ENCODE peak calls at places on chromosomes 7 and 10, in five cellular contexts. One of them, this sample, is unnamed.

GRCh38 chr7:3078458-3078857 is 34.8 kb upstream of the CARD11 start:
- DNase-seq in NCI-H1105: no peak
- DNase-seq in naive thymus-derived CD8-positive, alpha-beta T cell: no peak
- DNase-seq in AG20443: no peak
- DNase-seq in NCI-H2081 treated with DMSO at 0.1 percent for 48 hours: no peak
- DNase-seq in this sample: no peak

GRCh38 chr7:40058636-40059035 is 75.8 kb downstream of the MPLKIP start:
- DNase-seq in NCI-H1105: no peak
- DNase-seq in naive thymus-derived CD8-positive, alpha-beta T cell: no peak
- DNase-seq in AG20443: no peak
- DNase-seq in NCI-H2081 treated with DMSO at 0.1 percent for 48 hours: no peak
- DNase-seq in this sample: no peak

GRCh38 chr7:134908289-134908688 is 78.0 kb upstream of the AGBL3 start:
- DNase-seq in NCI-H1105: no peak
- DNase-seq in naive thymus-derived CD8-positive, alpha-beta T cell: no peak
- DNase-seq in AG20443: peak
- DNase-seq in NCI-H2081 treated with DMSO at 0.1 percent for 48 hours: no peak
- DNase-seq in this sample: no peak

GRCh38 chr10:100826983-100827818 is 81.8 kb downstream of the PAX2 start:
- DNase-seq in NCI-H1105: no peak
- DNase-seq in naive thymus-derived CD8-positive, alpha-beta T cell: no peak
- DNase-seq in AG20443: peak
- DNase-seq in NCI-H2081 treated with DMSO at 0.1 percent for 48 hours: no peak
- DNase-seq in this sample: no peak

GRCh38 chr7:2522780-2523433 is 3.3 kb downstream of the LFNG start:
- DNase-seq in NCI-H1105: no peak
- DNase-seq in naive thymus-derived CD8-positive, alpha-beta T cell: no peak
- DNase-seq in AG20443: peak
- DNase-seq in NCI-H2081 treated with DMSO at 0.1 percent for 48 hours: no peak
- DNase-seq in this sample: no peak

GRCh38 chr10:30591249-30591670 is 38.3 kb downstream of the LYZL2 start:
- DNase-seq in NCI-H1105: no peak
- DNase-seq in naive thymus-derived CD8-positive, alpha-beta T cell: no peak
- DNase-seq in AG20443: peak
- DNase-seq in NCI-H2081 treated with DMSO at 0.1 percent for 48 hours: no peak
- DNase-seq in this sample: no peak

GRCh38 chr10:5283305-5284158 is 81.2 kb upstream of the UCN3 start:
- DNase-seq in NCI-H1105: peak
- DNase-seq in naive thymus-derived CD8-positive, alpha-beta T cell: peak
- DNase-seq in AG20443: peak
- DNase-seq in NCI-H2081 treated with DMSO at 0.1 percent for 48 hours: no peak
- DNase-seq in this sample: no peak

GRCh38 chr10:131641231-131641630 is 259.6 kb upstream of the PPP2R2D start:
- DNase-seq in NCI-H1105: no peak
- DNase-seq in naive thymus-derived CD8-positive, alpha-beta T cell: no peak
- DNase-seq in AG20443: no peak
- DNase-seq in NCI-H2081 treated with DMSO at 0.1 percent for 48 hours: no peak
- DNase-seq in this sample: peak

GRCh38 chr10:3955493-3955892 is 170.5 kb upstream of the KLF6 start:
- DNase-seq in NCI-H1105: no peak
- DNase-seq in naive thymus-derived CD8-positive, alpha-beta T cell: no peak
- DNase-seq in AG20443: no peak
- DNase-seq in NCI-H2081 treated with DMSO at 0.1 percent for 48 hours: no peak
- DNase-seq in this sample: no peak

GRCh38 chr7:21256310-21256877 is 171.5 kb upstream of the SP4 start:
- DNase-seq in NCI-H1105: peak
- DNase-seq in naive thymus-derived CD8-positive, alpha-beta T cell: no peak
- DNase-seq in AG20443: peak
- DNase-seq in NCI-H2081 treated with DMSO at 0.1 percent for 48 hours: peak
- DNase-seq in this sample: no peak

GRCh38 chr7:107924841-107925490 is 34.0 kb downstream of the DLD start:
- DNase-seq in NCI-H1105: no peak
- DNase-seq in naive thymus-derived CD8-positive, alpha-beta T cell: no peak
- DNase-seq in AG20443: no peak
- DNase-seq in NCI-H2081 treated with DMSO at 0.1 percent for 48 hours: no peak
- DNase-seq in this sample: no peak

GRCh38 chr10:119049361-119049760 is 19.8 kb downstream of the NANOS1 start:
- DNase-seq in NCI-H1105: no peak
- DNase-seq in naive thymus-derived CD8-positive, alpha-beta T cell: no peak
- DNase-seq in AG20443: no peak
- DNase-seq in NCI-H2081 treated with DMSO at 0.1 percent for 48 hours: no peak
- DNase-seq in this sample: no peak

GRCh38 chr10:59126992-59127391 is 49.5 kb upstream of the PHYHIPL start:
- DNase-seq in NCI-H1105: no peak
- DNase-seq in naive thymus-derived CD8-positive, alpha-beta T cell: no peak
- DNase-seq in AG20443: no peak
- DNase-seq in NCI-H2081 treated with DMSO at 0.1 percent for 48 hours: no peak
- DNase-seq in this sample: no peak

GRCh38 chr7:36448781-36449379 is 59.2 kb downstream of the ANLN start:
- DNase-seq in NCI-H1105: no peak
- DNase-seq in naive thymus-derived CD8-positive, alpha-beta T cell: no peak
- DNase-seq in AG20443: no peak
- DNase-seq in NCI-H2081 treated with DMSO at 0.1 percent for 48 hours: no peak
- DNase-seq in this sample: no peak

GRCh38 chr10:131882151-131882550 is 18.7 kb upstream of the PPP2R2D start:
- DNase-seq in NCI-H1105: no peak
- DNase-seq in naive thymus-derived CD8-positive, alpha-beta T cell: no peak
- DNase-seq in AG20443: no peak
- DNase-seq in NCI-H2081 treated with DMSO at 0.1 percent for 48 hours: no peak
- DNase-seq in this sample: no peak

GRCh38 chr10:86955501-86956194 is 1.8 kb downstream of the MMRN2 start:
- DNase-seq in NCI-H1105: no peak
- DNase-seq in naive thymus-derived CD8-positive, alpha-beta T cell: no peak
- DNase-seq in AG20443: no peak
- DNase-seq in NCI-H2081 treated with DMSO at 0.1 percent for 48 hours: no peak
- DNase-seq in this sample: no peak

GRCh38 chr10:116007256-116007891 is 265.6 kb downstream of the GFRA1 start:
- DNase-seq in NCI-H1105: no peak
- DNase-seq in naive thymus-derived CD8-positive, alpha-beta T cell: no peak
- DNase-seq in AG20443: no peak
- DNase-seq in NCI-H2081 treated with DMSO at 0.1 percent for 48 hours: no peak
- DNase-seq in this sample: no peak

GRCh38 chr7:23477962-23478866 is 7.9 kb upstream of the IGF2BP3 start:
- DNase-seq in NCI-H1105: no peak
- DNase-seq in naive thymus-derived CD8-positive, alpha-beta T cell: no peak
- DNase-seq in AG20443: no peak
- DNase-seq in NCI-H2081 treated with DMSO at 0.1 percent for 48 hours: no peak
- DNase-seq in this sample: no peak

GRCh38 chr10:24891823-24892222 is 60.6 kb downstream of the PRTFDC1 start:
- DNase-seq in NCI-H1105: no peak
- DNase-seq in naive thymus-derived CD8-positive, alpha-beta T cell: no peak
- DNase-seq in AG20443: no peak
- DNase-seq in NCI-H2081 treated with DMSO at 0.1 percent for 48 hours: no peak
- DNase-seq in this sample: no peak

GRCh38 chr10:11776080-11776479 is 33.9 kb downstream of the ECHDC3 start:
- DNase-seq in NCI-H1105: no peak
- DNase-seq in naive thymus-derived CD8-positive, alpha-beta T cell: no peak
- DNase-seq in AG20443: no peak
- DNase-seq in NCI-H2081 treated with DMSO at 0.1 percent for 48 hours: no peak
- DNase-seq in this sample: no peak

GRCh38 chr10:63266337-63267327 is 133.5 kb downstream of the NRBF2 start:
- DNase-seq in NCI-H1105: no peak
- DNase-seq in naive thymus-derived CD8-positive, alpha-beta T cell: no peak
- DNase-seq in AG20443: no peak
- DNase-seq in NCI-H2081 treated with DMSO at 0.1 percent for 48 hours: no peak
- DNase-seq in this sample: no peak

GRCh38 chr10:129692695-129693094 is 225.7 kb downstream of the MGMT start:
- DNase-seq in NCI-H1105: no peak
- DNase-seq in naive thymus-derived CD8-positive, alpha-beta T cell: no peak
- DNase-seq in AG20443: no peak
- DNase-seq in NCI-H2081 treated with DMSO at 0.1 percent for 48 hours: no peak
- DNase-seq in this sample: no peak

GRCh38 chr10:73730153-73730906 is 13.8 kb upstream of the SEC24C start:
- DNase-seq in NCI-H1105: peak
- DNase-seq in naive thymus-derived CD8-positive, alpha-beta T cell: peak
- DNase-seq in AG20443: peak
- DNase-seq in NCI-H2081 treated with DMSO at 0.1 percent for 48 hours: peak
- DNase-seq in this sample: peak

GRCh38 chr7:44172803-44173424 is 16.3 kb downstream of the GCK start:
- DNase-seq in NCI-H1105: peak
- DNase-seq in naive thymus-derived CD8-positive, alpha-beta T cell: no peak
- DNase-seq in AG20443: no peak
- DNase-seq in NCI-H2081 treated with DMSO at 0.1 percent for 48 hours: no peak
- DNase-seq in this sample: peak

GRCh38 chr7:134931487-134931886 is 54.8 kb upstream of the AGBL3 start:
- DNase-seq in NCI-H1105: no peak
- DNase-seq in naive thymus-derived CD8-positive, alpha-beta T cell: no peak
- DNase-seq in AG20443: peak
- DNase-seq in NCI-H2081 treated with DMSO at 0.1 percent for 48 hours: no peak
- DNase-seq in this sample: no peak

GRCh38 chr7:13538669-13539068 is 450.8 kb downstream of the ETV1 start:
- DNase-seq in NCI-H1105: no peak
- DNase-seq in naive thymus-derived CD8-positive, alpha-beta T cell: no peak
- DNase-seq in AG20443: no peak
- DNase-seq in NCI-H2081 treated with DMSO at 0.1 percent for 48 hours: no peak
- DNase-seq in this sample: no peak

GRCh38 chr7:49483142-49483541 is 290.3 kb upstream of the VWC2 start:
- DNase-seq in NCI-H1105: no peak
- DNase-seq in naive thymus-derived CD8-positive, alpha-beta T cell: no peak
- DNase-seq in AG20443: no peak
- DNase-seq in NCI-H2081 treated with DMSO at 0.1 percent for 48 hours: no peak
- DNase-seq in this sample: no peak

GRCh38 chr7:117127585-117128168 is 174.4 kb downstream of the ST7 start:
- DNase-seq in NCI-H1105: peak
- DNase-seq in naive thymus-derived CD8-positive, alpha-beta T cell: peak
- DNase-seq in AG20443: no peak
- DNase-seq in NCI-H2081 treated with DMSO at 0.1 percent for 48 hours: peak
- DNase-seq in this sample: no peak

GRCh38 chr10:32970910-32971309 is 12.9 kb upstream of the ITGB1 start:
- DNase-seq in NCI-H1105: no peak
- DNase-seq in naive thymus-derived CD8-positive, alpha-beta T cell: no peak
- DNase-seq in AG20443: no peak
- DNase-seq in NCI-H2081 treated with DMSO at 0.1 percent for 48 hours: no peak
- DNase-seq in this sample: no peak

GRCh38 chr7:141466151-141466904 is 84.9 kb upstream of the AGK start:
- DNase-seq in NCI-H1105: no peak
- DNase-seq in naive thymus-derived CD8-positive, alpha-beta T cell: no peak
- DNase-seq in AG20443: no peak
- DNase-seq in NCI-H2081 treated with DMSO at 0.1 percent for 48 hours: no peak
- DNase-seq in this sample: no peak

GRCh38 chr7:102318482-102318971 is 31.9 kb downstream of the SH2B2 start:
- DNase-seq in NCI-H1105: no peak
- DNase-seq in naive thymus-derived CD8-positive, alpha-beta T cell: peak
- DNase-seq in AG20443: peak
- DNase-seq in NCI-H2081 treated with DMSO at 0.1 percent for 48 hours: no peak
- DNase-seq in this sample: no peak

GRCh38 chr7:55565693-55566092 is 6.6 kb downstream of the VOPP1 start:
- DNase-seq in NCI-H1105: no peak
- DNase-seq in naive thymus-derived CD8-positive, alpha-beta T cell: no peak
- DNase-seq in AG20443: no peak
- DNase-seq in NCI-H2081 treated with DMSO at 0.1 percent for 48 hours: no peak
- DNase-seq in this sample: no peak

GRCh38 chr7:90625562-90625961 is 29.4 kb downstream of the CDK14 start:
- DNase-seq in NCI-H1105: peak
- DNase-seq in naive thymus-derived CD8-positive, alpha-beta T cell: no peak
- DNase-seq in AG20443: peak
- DNase-seq in NCI-H2081 treated with DMSO at 0.1 percent for 48 hours: no peak
- DNase-seq in this sample: no peak

GRCh38 chr10:54402576-54402975 is 398.5 kb downstream of the PCDH15 start:
- DNase-seq in NCI-H1105: no peak
- DNase-seq in naive thymus-derived CD8-positive, alpha-beta T cell: no peak
- DNase-seq in AG20443: no peak
- DNase-seq in NCI-H2081 treated with DMSO at 0.1 percent for 48 hours: no peak
- DNase-seq in this sample: no peak